ENCODE peak calls at places on chromosomes 7 and 10, in ten cellular contexts. N is PC-3, F is ovary, Z is ascending aorta, E is astrocyte, Q is psoas muscle, J is transverse colon, L is brain microvascular endothelial cell, M is kidney, G is adipocyte. H is an unnamed sample.
A peak's percentile ranks its signal among the peaks of the same experiment; 100 is the strongest.

GRCh38 chr7:102469351-102469971 is 4.7 kb downstream of the LRWD1 start:
- DNase-seq in L (no peak), G (no peak), F (no peak), E (no peak), Z (no peak), N (no peak), M (peak; percentile 63), J (no peak), Q (peak; percentile 48), H (peak; percentile 60)

GRCh38 chr7:48443051-48443450 is 271.8 kb downstream of the ABCA13 start:
- DNase-seq in Q (no peak), Z (no peak), G (no peak), M (no peak), E (no peak), L (no peak), N (no peak), F (no peak), J (no peak), H (no peak)

GRCh38 chr7:74429153-74429747 is 24.5 kb upstream of the GTF2IRD1 start:
- DNase-seq in F (no peak), M (peak; percentile 85), J (no peak), Z (no peak), Q (no peak), N (no peak), G (peak; percentile 78), L (peak; percentile 68), E (peak; percentile 71), H (peak; percentile 48)

GRCh38 chr7:100544949-100545635 is 6.1 kb downstream of the AGFG2 start:
- DNase-seq in L (no peak), E (no peak), M (no peak), F (no peak), J (no peak), G (peak; percentile 54), Z (no peak), Q (no peak), N (peak; percentile 51), H (no peak)

GRCh38 chr10:124353896-124354295 is 64.8 kb downstream of the OAT start:
- DNase-seq in G (no peak), M (no peak), J (no peak), Z (no peak), F (no peak), N (no peak), Q (no peak), L (no peak), E (no peak), H (no peak)

GRCh38 chr7:66682350-66683093 is 53.8 kb downstream of the KCTD7 start:
- DNase-seq in Q (peak; percentile 63), Z (no peak), G (peak; percentile 74), F (no peak), J (no peak), L (peak; percentile 23), N (peak; percentile 16), E (peak; percentile 53), M (peak; percentile 76), H (peak; percentile 74)

GRCh38 chr7:148303295-148304013 is 287.1 kb upstream of the C7orf33 start:
- DNase-seq in L (peak; percentile 76), Q (peak; percentile 89), Z (no peak), G (peak; percentile 69), N (peak; percentile 83), J (peak; percentile 39), F (peak; percentile 59), E (peak; percentile 9), M (peak; percentile 91), H (peak; percentile 86)

GRCh38 chr10:110363572-110364411 is 59.1 kb upstream of the SMNDC1 start:
- DNase-seq in Q (no peak), J (peak; percentile 24), F (no peak), N (no peak), L (no peak), E (no peak), M (no peak), Z (no peak), G (no peak), H (no peak)

GRCh38 chr7:98831641-98832221 is 38.1 kb downstream of the TMEM130 start:
- DNase-seq in J (peak; percentile 12), Q (no peak), G (peak; percentile 41), E (no peak), F (no peak), N (peak; percentile 25), M (no peak), Z (no peak), L (peak; percentile 43), H (no peak)

GRCh38 chr7:26318921-26319320 is 27.3 kb downstream of the SNX10 start:
- DNase-seq in L (no peak), N (no peak), Q (no peak), F (no peak), Z (no peak), M (no peak), G (peak; percentile 11), J (no peak), E (no peak), H (no peak)

GRCh38 chr10:8898745-8899330 is 844.4 kb downstream of the GATA3 start:
- DNase-seq in Z (no peak), N (no peak), J (no peak), G (no peak), E (no peak), F (no peak), M (no peak), L (no peak), Q (no peak), H (no peak)

GRCh38 chr10:86248062-86248461 is 118.5 kb downstream of the GRID1 start:
- DNase-seq in Q (no peak), F (no peak), M (peak; percentile 46), N (no peak), Z (no peak), E (no peak), L (no peak), G (no peak), J (no peak), H (peak; percentile 21)

GRCh38 chr10:32951111-32951510 is 6.9 kb downstream of the ITGB1 start:
- DNase-seq in Z (no peak), E (no peak), L (no peak), M (no peak), F (no peak), Q (no peak), G (peak; percentile 48), J (no peak), N (no peak), H (no peak)
- H3K4me3 ChIP-seq in Z (no peak overlapping the region), E (peak overlapping the region; percentile 94), L (no peak overlapping the region), M (no peak overlapping the region), F (no peak overlapping the region), Q (no peak overlapping the region), G (no peak overlapping the region), J (no peak overlapping the region), N (peak overlapping the region; percentile 43), H (no peak overlapping the region)

DNA sequence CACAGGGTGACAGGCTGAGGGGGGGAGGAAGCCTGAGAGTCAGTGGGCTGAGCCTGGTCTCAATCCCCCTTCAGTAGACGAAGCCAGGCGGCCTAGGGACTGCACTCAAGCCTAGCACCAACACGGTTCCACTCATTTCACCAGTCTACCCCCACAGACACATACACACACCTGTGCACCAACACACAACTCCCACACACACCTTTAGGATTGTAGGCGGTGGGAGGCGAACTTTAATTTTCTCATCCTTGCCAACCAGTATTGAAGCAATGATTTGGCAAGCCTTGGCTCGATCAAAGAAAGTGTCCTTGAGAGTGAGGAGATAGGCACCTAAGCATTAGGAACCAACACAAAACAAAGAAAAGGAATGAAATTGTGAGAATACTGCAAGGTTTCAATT is 19.7 kb downstream of the POLR3A start:
- DNase-seq in Q (no peak), L (no peak), E (no peak), G (no peak), N (no peak), Z (no peak), F (no peak), M (no peak), J (no peak), H (no peak)
- H3K36me3 ChIP-seq in Q (peaks cover 98% of the 10 kb centered on the region), L (peaks cover 81% of the 10 kb centered on the region), E (peaks cover 83% of the 10 kb centered on the region), G (peaks cover 90% of the 10 kb centered on the region), N (peaks cover 92% of the 10 kb centered on the region), Z (peaks cover 72% of the 10 kb centered on the region), F (no peaks in the 10 kb centered on the region), M (peaks cover 34% of the 10 kb centered on the region), J (no peaks in the 10 kb centered on the region), H (peaks cover 96% of the 10 kb centered on the region)

GRCh38 chr7:17477182-17477581 is 178.7 kb downstream of the AHR start:
- DNase-seq in Z (no peak), Q (no peak), M (no peak), F (no peak), L (no peak), J (no peak), G (no peak), N (peak; percentile 29), E (no peak), H (no peak)

GRCh38 chr7:17472939-17473338 is 174.5 kb downstream of the AHR start:
- DNase-seq in Q (no peak), Z (no peak), G (no peak), F (no peak), L (no peak), J (no peak), E (no peak), M (no peak), N (no peak), H (no peak)

GRCh38 chr7:17472518-17472917 is 174.1 kb downstream of the AHR start:
- DNase-seq in M (no peak), J (no peak), Z (no peak), L (no peak), G (no peak), E (no peak), Q (no peak), F (no peak), N (no peak), H (no peak)

DNA sequence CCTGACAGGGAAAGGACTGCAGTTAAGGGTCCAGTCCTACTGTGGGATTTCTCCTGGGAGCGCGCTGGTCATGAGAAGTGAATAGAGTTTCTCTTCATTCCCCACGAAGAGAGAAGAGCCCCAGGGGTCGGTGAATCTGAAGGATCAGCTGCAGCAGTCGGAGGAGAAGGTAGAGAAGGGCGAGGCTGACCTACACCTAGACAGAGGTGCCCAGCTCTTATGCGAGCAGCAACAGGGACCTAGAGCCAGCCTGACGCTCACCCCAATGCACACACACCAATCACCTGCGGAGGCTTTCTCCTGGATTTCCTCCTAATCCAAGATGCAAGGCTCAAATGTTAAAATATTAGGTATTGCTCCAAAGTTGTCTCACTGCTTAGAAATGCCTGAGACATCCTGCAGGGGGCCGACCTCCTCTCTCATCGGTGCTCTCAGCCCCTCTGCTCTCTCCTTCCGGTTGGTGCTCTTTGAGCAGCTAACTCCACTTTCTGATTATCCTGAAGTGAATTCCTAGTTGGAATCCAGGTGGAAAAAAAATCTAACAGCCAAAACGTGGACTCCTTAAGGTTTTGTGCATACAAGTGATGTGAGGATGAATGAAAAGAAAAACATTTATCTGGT is 176.4 kb downstream of the AHR start:
- DNase-seq in N (peak; percentile 24), G (no peak), Z (no peak), M (no peak), Q (no peak), F (no peak), J (no peak), E (no peak), L (no peak), H (no peak)
- H3K4me3 ChIP-seq in N (no peak overlapping the region), G (no peak overlapping the region), Z (no peak overlapping the region), M (no peak overlapping the region), Q (no peak overlapping the region), F (no peak overlapping the region), J (no peak overlapping the region), E (no peak overlapping the region), L (no peak overlapping the region), H (no peak overlapping the region)

DNA sequence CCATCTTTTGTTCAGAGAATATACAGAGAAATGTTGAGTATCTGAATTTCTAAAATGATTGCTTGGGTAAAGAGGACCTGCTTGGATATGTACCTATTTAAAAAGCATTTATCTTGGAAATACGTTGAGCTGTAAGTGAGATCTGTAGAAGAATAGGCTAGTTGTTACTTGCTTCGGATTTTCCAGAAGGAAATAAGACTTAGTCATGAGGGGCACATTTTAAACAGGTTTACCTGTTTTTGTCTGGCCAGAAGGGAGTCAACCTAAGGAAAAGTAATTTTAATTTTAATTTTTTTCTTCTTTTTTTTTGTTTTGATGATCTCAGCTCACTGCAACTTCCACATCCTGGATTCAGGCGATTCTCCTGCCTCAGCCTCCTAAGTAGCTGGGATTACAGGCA is 136.4 kb downstream of the PLXDC2 start:
- DNase-seq in N (no peak), J (no peak), Q (no peak), M (no peak), Z (no peak), F (no peak), L (no peak), E (no peak), G (no peak), H (no peak)
- H3K36me3 ChIP-seq in N (no peaks in the 10 kb centered on the region), J (no peaks in the 10 kb centered on the region), Q (no peaks in the 10 kb centered on the region), M (no peaks in the 10 kb centered on the region), Z (no peaks in the 10 kb centered on the region), F (no peaks in the 10 kb centered on the region), L (no peaks in the 10 kb centered on the region), E (no peaks in the 10 kb centered on the region), G (no peaks in the 10 kb centered on the region), H (no peaks in the 10 kb centered on the region)